ENCODE peak calls at places on chromosomes 6 and 20, in ten cellular contexts. Q is WERI-Rb-1, T is body of pancreas, F is spleen, N is astrocyte, X is brain microvascular endothelial cell, G is esophagus muscularis mucosa, B is prostate gland, V is cardiac muscle cell, K is lower lobe of right lung. U is an unnamed sample. For H3K27me3, the result is how much of the 10 kb centered on the place peaks cover.

GRCh38 chr20:45157977-45158376 is 16.7 kb upstream of the PI3 start:
- DNase-seq in Q (no peak), T (peak), F (no peak), N (peak), X (peak), G (no peak), B (peak), V (peak), K (no peak), U (no peak)

GRCh38 chr20:5741089-5741488 is 9.1 kb upstream of the SHLD1 start:
- DNase-seq in Q (no peak), T (no peak), F (no peak), N (peak), X (no peak), G (no peak), B (no peak), V (peak), K (no peak), U (no peak)

GRCh38 chr6:90274481-90275030 is 22.1 kb downstream of the BACH2 start:
- DNase-seq in Q (no peak), T (peak), F (peak), N (no peak), X (no peak), G (no peak), B (peak), V (no peak), K (peak), U (no peak)

GRCh38 chr6:106688177-106688951 is 59.0 kb downstream of the QRSL1 start:
- DNase-seq in Q (no peak), T (peak), F (no peak), N (no peak), X (no peak), G (no peak), B (no peak), V (no peak), K (no peak), U (no peak)

GRCh38 chr6:169172435-169172834 is 81.2 kb downstream of the THBS2 start:
- DNase-seq in Q (no peak), T (no peak), F (no peak), N (peak), X (peak), G (peak), B (no peak), V (peak), K (no peak), U (peak)

GRCh38 chr6:30500421-30501069 is 11.2 kb downstream of the HLA-E start:
- DNase-seq in Q (peak), T (no peak), F (no peak), N (no peak), X (peak), G (no peak), B (no peak), V (peak), K (no peak), U (no peak)

GRCh38 chr20:24840121-24840713 is 108.9 kb upstream of the CST7 start:
- DNase-seq in Q (no peak), T (no peak), F (no peak), N (no peak), X (no peak), G (no peak), B (no peak), V (no peak), K (no peak), U (no peak)

GRCh38 chr6:52049252-52050050 is 38.0 kb downstream of the PKHD1 start:
- DNase-seq in Q (no peak), T (no peak), F (no peak), N (peak), X (peak), G (no peak), B (no peak), V (peak), K (no peak), U (no peak)

GRCh38 chr20:56003966-56004365 is 1.4 kb downstream of the CBLN4 start:
- DNase-seq in Q (no peak), T (no peak), F (no peak), N (no peak), X (no peak), G (no peak), B (no peak), V (no peak), K (peak), U (no peak)

GRCh38 chr6:150176152-150176551 is 33.3 kb downstream of the PPP1R14C start:
- DNase-seq in Q (no peak), T (peak), F (no peak), N (no peak), X (no peak), G (no peak), B (no peak), V (no peak), K (no peak), U (no peak)

GRCh38 chr6:134049176-134049575 is 3.2 kb downstream of the SLC2A12 start:
- DNase-seq in Q (no peak), T (no peak), F (no peak), N (no peak), X (no peak), G (peak), B (no peak), V (no peak), K (no peak), U (no peak)

GRCh38 chr6:119586250-119586882 is 236.8 kb upstream of the MAN1A1 start:
- DNase-seq in Q (no peak), T (no peak), F (no peak), N (no peak), X (no peak), G (no peak), B (no peak), V (no peak), K (no peak), U (no peak)

GRCh38 chr6:39365281-39366074 is 43.0 kb upstream of the KCNK16 start:
- DNase-seq in Q (peak), T (no peak), F (no peak), N (peak), X (peak), G (no peak), B (no peak), V (peak), K (no peak), U (no peak)

GRCh38 chr6:44932651-44933091 is 395.5 kb upstream of the RUNX2 start:
- DNase-seq in Q (no peak), T (no peak), F (no peak), N (no peak), X (no peak), G (no peak), B (no peak), V (no peak), K (no peak), U (no peak)

GRCh38 chr6:106488494-106489369 is 128.2 kb downstream of the CRYBG1 start:
- DNase-seq in Q (no peak), T (peak), F (no peak), N (peak), X (peak), G (no peak), B (no peak), V (peak), K (no peak), U (no peak)

GRCh38 chr6:3136361-3136760 is 17.9 kb downstream of the BPHL start:
- DNase-seq in Q (no peak), T (peak), F (no peak), N (no peak), X (no peak), G (no peak), B (no peak), V (no peak), K (no peak), U (no peak)
- H3K27ac ChIP-seq in Q (no peak), T (peak), F (no peak), N (no peak), X (no peak), G (no peak), B (no peak), V (no peak), K (no peak), U (no peak)

GRCh38 chr6:108133594-108134179 is 32.1 kb upstream of the NR2E1 start:
- DNase-seq in Q (peak), T (peak), F (peak), N (peak), X (peak), G (no peak), B (peak), V (peak), K (peak), U (no peak)
- H3K27me3 ChIP-seq in Q (under half), T (under half), F (under half), N (under half), X (under half), G (under half), B (under half), V (half or more), K (under half), U (under half)

GRCh38 chr20:16243470-16243869 is 329.8 kb downstream of the KIF16B start:
- DNase-seq in Q (no peak), T (no peak), F (no peak), N (no peak), X (no peak), G (no peak), B (no peak), V (no peak), K (no peak), U (no peak)
- TF ChIP-seq CTCF in Q (peak), T (no peak), F (no peak), N (no peak), X (no peak), G (no peak), B (no peak), V (no peak), K (no peak), U (no peak)

GRCh38 chr6:137910843-137911456 is 43.9 kb downstream of the TNFAIP3 start:
- DNase-seq in Q (no peak), T (no peak), F (no peak), N (no peak), X (no peak), G (no peak), B (no peak), V (no peak), K (no peak), U (no peak)
- H3K27ac ChIP-seq in Q (no peak), T (no peak), F (peak), N (no peak), X (no peak), G (no peak), B (no peak), V (no peak), K (no peak), U (no peak)

GRCh38 chr6:29442670-29443184 is 3.6 kb downstream of the OR10C1 start:
- DNase-seq in Q (no peak), T (no peak), F (no peak), N (no peak), X (no peak), G (no peak), B (no peak), V (no peak), K (no peak), U (no peak)
- H3K27me3 ChIP-seq in Q (under half), T (under half), F (under half), N (under half), X (under half), G (under half), B (under half), V (under half), K (under half), U (under half)

GRCh38 chr6:105321207-105321606 is 81.7 kb downstream of the PREP start:
- DNase-seq in Q (no peak), T (peak), F (no peak), N (no peak), X (no peak), G (peak), B (peak), V (no peak), K (no peak), U (no peak)

GRCh38 chr6:105319331-105319730 is 83.6 kb downstream of the PREP start:
- DNase-seq in Q (no peak), T (no peak), F (no peak), N (no peak), X (no peak), G (no peak), B (no peak), V (peak), K (no peak), U (no peak)

GRCh38 chr6:105318660-105319059 is 84.2 kb downstream of the PREP start:
- DNase-seq in Q (no peak), T (no peak), F (no peak), N (peak), X (peak), G (peak), B (no peak), V (peak), K (no peak), U (no peak)

GRCh38 chr6:105320766-105321165 is 82.1 kb downstream of the PREP start:
- DNase-seq in Q (no peak), T (peak), F (no peak), N (no peak), X (no peak), G (no peak), B (no peak), V (no peak), K (no peak), U (no peak)

GRCh38 chr6:105317607-105318533 is 85.0 kb downstream of the PREP start:
- DNase-seq in Q (peak), T (peak), F (no peak), N (no peak), X (no peak), G (peak), B (no peak), V (no peak), K (no peak), U (no peak)
- TF ChIP-seq CTCF in Q (no peak), T (peak), F (no peak), N (peak), X (peak), G (no peak), B (no peak), V (peak), K (peak), U (peak)

U was measured in thoracic aorta.